ENCODE peak calls at places on chromosomes 4 and X, in five cellular contexts. W is neural progenitor cell, Q is epithelial cell of esophagus, N is mucosa of descending colon, G is choroid plexus epithelial cell. X is an unnamed sample.

GRCh38 chrX:23383411-23383810 is 48.8 kb downstream of the PTCHD1 start:
- DNase-seq in G (peak), N (no peak), W (no peak), Q (peak), X (no peak)

GRCh38 chrX:20729421-20729820 is 462.7 kb upstream of the RPS6KA3 start:
- DNase-seq in N (no peak), G (peak), Q (no peak), W (no peak), X (no peak)

GRCh38 chr4:182443070-182443469 is 199.9 kb downstream of the TENM3 start:
- DNase-seq in N (no peak), Q (no peak), W (no peak), G (no peak), X (no peak)

GRCh38 chr4:92254767-92255442 is 48.9 kb upstream of the GRID2 start:
- DNase-seq in W (no peak), Q (no peak), G (no peak), N (no peak), X (no peak)

GRCh38 chr4:108135549-108136209 is 33.1 kb downstream of the LEF1 start:
- DNase-seq in Q (peak), N (no peak), W (peak), G (no peak), X (no peak)

GRCh38 chrX:118780915-118781314 is 42.7 kb upstream of the ZCCHC12 start:
- DNase-seq in N (no peak), G (peak), W (no peak), Q (no peak), X (no peak)

GRCh38 chrX:121579016-121579760 is 531.8 kb downstream of the GLUD2 start:
- DNase-seq in W (peak), Q (peak), N (peak), G (peak), X (no peak)

GRCh38 chrX:41779058-41779564 is 55.1 kb downstream of the GPR82 start:
- DNase-seq in W (no peak), G (peak), N (no peak), Q (peak), X (no peak)

GRCh38 chr4:5827108-5828004 is 65.5 kb downstream of the CRMP1 start:
- DNase-seq in N (no peak), W (no peak), G (peak), Q (no peak), X (no peak)

DNA sequence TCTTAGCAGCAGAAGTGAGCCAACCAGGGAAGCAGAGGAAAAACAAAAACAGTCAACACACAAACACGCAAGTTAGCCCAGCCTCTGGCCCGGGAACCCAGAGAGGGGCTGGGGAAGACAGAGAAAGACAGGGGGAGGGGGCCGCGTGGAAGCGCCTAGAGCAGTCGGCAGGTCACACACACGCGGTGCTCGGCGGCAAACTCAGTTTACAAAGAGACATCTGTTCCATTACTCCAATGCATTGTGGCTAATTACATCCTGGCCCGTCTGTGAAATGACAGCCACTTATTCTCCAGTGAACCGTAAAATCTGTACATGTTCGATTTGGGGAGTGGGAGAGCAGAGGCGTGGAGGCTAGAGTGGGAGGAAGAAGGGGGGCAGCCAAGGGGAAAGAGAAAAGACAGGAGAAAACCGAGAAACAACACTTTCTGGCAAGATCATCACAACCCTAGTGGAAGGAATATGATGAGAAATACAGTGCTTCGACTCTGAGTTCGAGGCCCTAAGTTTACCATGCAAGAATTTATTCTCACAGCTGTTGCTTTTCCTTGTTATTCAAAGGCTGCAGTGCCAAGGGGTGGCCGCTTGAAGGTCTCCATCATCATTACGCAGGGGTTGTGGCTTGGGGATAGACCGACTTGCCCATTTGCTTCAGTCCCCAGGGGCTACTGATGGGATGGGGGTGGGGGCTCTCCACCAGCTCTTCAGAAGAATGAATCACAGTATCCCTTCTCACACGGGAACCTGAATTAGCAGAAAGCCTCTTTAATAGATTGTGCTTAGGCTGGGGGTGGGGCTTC is 167.7 kb downstream of the MGST2 start:
- DNase-seq in G (no peak), Q (no peak), N (no peak), W (no peak), X (peak)
- TF ChIP-seq CTCF in G (no peak), Q (no peak), N (no peak), W (peak), X (peak)

GRCh38 chrX:78708171-78708570 is 39.3 kb upstream of the LPAR4 start:
- DNase-seq in G (peak), W (peak), Q (peak), N (peak), X (peak)
- TF ChIP-seq CTCF in G (peak), W (peak), Q (peak), N (no peak), X (no peak)

GRCh38 chr4:103499094-103499493 is 220.7 kb downstream of the TACR3 start:
- DNase-seq in Q (no peak), G (peak), N (no peak), W (no peak), X (no peak)
- TF ChIP-seq CTCF in Q (peak), G (no peak), N (no peak), W (peak), X (no peak)

DNA sequence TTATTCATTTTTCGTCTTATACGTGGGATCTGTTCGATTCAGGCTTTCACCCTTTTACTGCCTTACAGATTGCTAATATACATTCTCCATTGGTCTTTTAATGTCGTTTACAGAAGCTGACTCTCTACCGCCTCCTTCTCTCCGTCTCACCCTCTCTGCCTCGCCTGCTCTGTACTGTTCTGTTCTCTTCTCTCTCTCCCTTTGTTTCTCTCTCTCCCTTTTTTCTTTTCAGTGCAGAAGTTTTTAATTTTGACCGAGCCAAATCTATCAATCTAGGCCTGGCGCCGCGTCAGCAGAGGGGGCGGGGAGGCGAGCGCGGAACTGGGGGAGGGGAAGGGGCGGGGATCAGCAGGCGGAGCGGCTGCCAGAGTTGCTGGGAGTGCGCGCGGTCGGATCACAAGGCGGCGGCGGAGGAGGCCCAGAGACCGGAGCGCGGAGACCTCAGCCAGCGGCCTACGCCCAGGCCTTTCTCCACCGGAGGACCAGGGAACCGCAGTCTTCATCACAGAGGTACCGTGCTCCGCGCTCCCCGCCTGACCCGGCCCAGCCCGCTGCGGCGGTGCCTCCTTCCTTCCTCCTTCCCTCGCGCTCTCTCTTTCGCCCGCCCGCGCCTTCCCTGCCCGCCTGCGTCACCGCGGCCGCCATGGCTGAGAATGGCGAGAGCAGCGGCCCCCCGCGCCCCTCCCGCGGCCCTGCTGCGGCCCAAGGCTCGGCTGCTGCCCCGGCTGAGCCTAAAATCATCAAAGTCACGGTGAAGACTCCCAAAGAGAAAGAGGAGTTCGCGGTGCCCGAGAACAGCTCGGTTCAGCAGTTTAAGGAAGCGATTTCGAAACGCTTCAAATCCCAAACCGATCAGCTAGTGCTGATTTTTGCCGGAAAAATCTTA is at the start of gene UBQLN2:
- DNase-seq in G (peak), W (peak), N (peak), Q (peak), X (peak)
- TF ChIP-seq CTCF in G (peak), W (no peak), N (no peak), Q (peak), X (no peak)

DNA sequence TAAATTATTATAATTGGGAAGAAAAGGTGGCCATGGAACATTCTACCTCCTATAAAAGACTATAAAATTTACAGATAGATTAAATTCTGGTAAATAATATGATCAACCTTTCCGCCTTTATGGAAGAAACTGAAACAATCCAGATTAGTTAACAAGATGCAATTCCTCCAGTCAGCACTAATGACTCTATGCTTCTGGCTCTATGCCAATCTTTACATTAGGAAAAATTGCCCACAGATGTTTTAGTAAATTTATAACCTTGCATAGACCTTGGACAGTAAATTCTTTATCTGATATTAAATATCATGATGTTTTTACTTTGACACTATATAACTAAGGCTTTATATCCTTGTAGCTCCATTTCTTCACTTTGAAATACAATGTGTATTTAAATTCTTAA is 2302.5 kb downstream of the ARAP2 start:
- DNase-seq in Q (peak), N (no peak), W (no peak), G (no peak), X (no peak)
- TF ChIP-seq CTCF in Q (no peak), N (no peak), W (no peak), G (no peak), X (no peak)

GRCh38 chr4:139581096-139581495 is 25.1 kb upstream of the SETD7 start:
- DNase-seq in W (no peak), Q (peak), N (no peak), G (no peak), X (no peak)

GRCh38 chr4:139584019-139584418 is 28.0 kb upstream of the SETD7 start:
- DNase-seq in G (no peak), Q (no peak), W (no peak), N (no peak), X (no peak)

GRCh38 chr4:139585468-139585867 is 29.4 kb upstream of the SETD7 start:
- DNase-seq in Q (no peak), N (no peak), W (no peak), G (no peak), X (no peak)

GRCh38 chr4:139584784-139585183 is 28.8 kb upstream of the SETD7 start:
- DNase-seq in N (no peak), Q (peak), W (no peak), G (no peak), X (no peak)

DNA sequence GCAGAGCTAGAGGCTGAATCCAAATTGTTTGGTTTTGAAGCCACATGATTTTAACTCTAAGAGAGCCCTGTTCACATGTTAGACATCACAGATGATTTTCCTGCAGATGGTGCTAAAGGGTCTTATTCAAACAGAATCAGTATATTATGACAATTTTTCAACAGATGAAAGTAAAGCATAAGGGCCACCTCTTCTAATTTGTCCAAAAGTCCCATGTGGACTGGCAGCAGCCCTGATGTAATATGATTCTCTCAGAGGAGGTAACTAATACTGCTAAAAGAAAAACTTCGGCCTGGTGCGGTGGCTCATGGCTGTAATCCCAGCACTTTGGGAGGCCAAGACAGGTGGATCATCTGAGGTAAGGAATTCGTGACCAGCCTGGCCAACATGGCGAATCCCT is 26.0 kb upstream of the SETD7 start:
- DNase-seq in N (no peak), Q (no peak), G (peak), W (no peak), X (no peak)
- TF ChIP-seq CTCF in N (no peak), Q (no peak), G (peak), W (no peak), X (no peak)

DNA sequence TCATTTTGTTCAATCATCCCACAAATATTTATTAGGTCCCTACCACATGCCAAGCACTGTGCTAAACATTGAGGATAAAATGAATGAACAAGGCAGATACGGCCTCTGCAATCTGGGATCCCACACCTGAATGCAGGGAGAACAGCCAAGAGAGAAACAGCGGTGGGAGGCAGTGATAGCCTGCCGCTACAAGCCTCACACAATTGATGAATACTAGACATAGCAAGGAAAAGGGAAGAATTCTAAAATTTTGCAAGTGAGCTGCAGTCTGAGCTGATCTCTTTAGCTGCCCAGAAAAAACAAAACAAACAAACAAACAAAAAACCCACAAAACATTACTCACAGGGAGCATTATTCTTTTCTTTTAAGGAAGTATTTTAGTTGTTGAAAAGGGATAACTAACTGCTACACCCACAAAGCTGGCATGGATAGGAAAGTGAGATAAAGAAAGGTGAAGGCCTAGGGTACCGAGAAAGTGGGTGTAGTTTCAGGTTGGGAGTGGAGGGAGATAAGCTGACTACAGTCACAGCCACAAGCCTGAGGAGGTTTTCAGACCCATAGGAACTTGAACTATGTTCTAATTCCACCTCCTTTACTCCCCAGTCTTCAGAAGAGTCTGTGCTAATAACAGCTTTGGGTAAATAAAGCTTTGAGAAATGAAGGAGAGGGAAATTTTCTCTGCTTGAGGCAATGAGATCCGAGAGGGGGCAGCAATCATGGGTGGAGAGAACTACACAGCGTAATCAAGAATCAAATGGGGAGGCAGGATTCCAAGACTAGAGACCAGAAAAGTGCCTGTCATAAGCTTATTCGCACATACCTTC is 85.4 kb downstream of the SH3RF1 start:
- DNase-seq in N (no peak), W (no peak), G (peak), Q (peak), X (no peak)
- TF ChIP-seq CTCF in N (no peak), W (peak), G (peak), Q (peak), X (no peak)

X was measured in glutamatergic neuron.